ENCODE peak calls at places on chromosomes 1 and 21, in four cellular contexts. I, L, U and C are unnamed samples. For H3K9me3, the result is how much of the 10 kb centered on the place peaks cover.

GRCh38 chr1:16143566-16144324 is 12.1 kb downstream of the EPHA2 start:
- DNase-seq in I (peak), L (peak), U (no peak), C (no peak)

GRCh38 chr1:204513117-204513716 is 3.0 kb upstream of the MDM4 start:
- DNase-seq in I (no peak), L (no peak), U (no peak), C (no peak)

GRCh38 chr1:113931456-113931855 is 2.3 kb downstream of the HIPK1 start:
- DNase-seq in I (no peak), L (no peak), U (no peak), C (no peak)

GRCh38 chr1:210272666-210273065 is 40.1 kb downstream of the SERTAD4 start:
- DNase-seq in I (no peak), L (no peak), U (no peak), C (no peak)

GRCh38 chr1:229023651-229024295 is 247.1 kb upstream of the RAB4A start:
- DNase-seq in I (no peak), L (no peak), U (no peak), C (no peak)

GRCh38 chr1:19608232-19608631 is 35.9 kb upstream of the NBL1 start:
- DNase-seq in I (no peak), L (no peak), U (no peak), C (no peak)

GRCh38 chr1:9595156-9595967 is 6.7 kb downstream of the TMEM201 start:
- DNase-seq in I (no peak), L (no peak), U (no peak), C (no peak)

GRCh38 chr21:34671891-34672290 is 3.1 kb downstream of the CLIC6 start:
- DNase-seq in I (no peak), L (no peak), U (no peak), C (no peak)

GRCh38 chr1:184906771-184907170 is 67.5 kb downstream of the NIBAN1 start:
- DNase-seq in I (no peak), L (no peak), U (no peak), C (no peak)

GRCh38 chr1:28779751-28780150 is 32.2 kb upstream of the OPRD1 start:
- DNase-seq in I (no peak), L (no peak), U (no peak), C (no peak)

GRCh38 chr1:40450491-40451237 is 388 bp downstream of the ZFP69B start:
- DNase-seq in I (peak), L (no peak), U (no peak), C (peak)

GRCh38 chr1:11822091-11822490 is 16.1 kb downstream of the CLCN6 start:
- DNase-seq in I (no peak), L (no peak), U (no peak), C (no peak)

GRCh38 chr1:180923024-180923841 is 10.5 kb downstream of the KIAA1614 start:
- DNase-seq in I (no peak), L (peak), U (no peak), C (no peak)

GRCh38 chr1:210264521-210265380 is 32.2 kb downstream of the SERTAD4 start:
- DNase-seq in I (no peak), L (peak), U (no peak), C (no peak)

GRCh38 chr21:46569071-46569470 is 35.8 kb downstream of the S100B start:
- DNase-seq in I (no peak), L (no peak), U (no peak), C (no peak)

GRCh38 chr21:37373539-37373938 is 7.0 kb downstream of the DYRK1A start:
- DNase-seq in I (no peak), L (no peak), U (no peak), C (no peak)

GRCh38 chr1:115507256-115507589 is 134.5 kb upstream of the VANGL1 start:
- DNase-seq in I (no peak), L (peak), U (no peak), C (no peak)

GRCh38 chr1:173470608-173471007 is 6.5 kb upstream of the PRDX6 start:
- DNase-seq in I (no peak), L (no peak), U (no peak), C (no peak)
- H3K9me3 ChIP-seq in I (under half), L (under half), U (under half), C (under half)

GRCh38 chr1:3471356-3472087 is 17.1 kb downstream of the ARHGEF16 start:
- DNase-seq in I (no peak), L (peak), U (no peak), C (no peak)
- TF ChIP-seq CTCF in I (no peak), L (peak), U (no peak), C (no peak)

DNA sequence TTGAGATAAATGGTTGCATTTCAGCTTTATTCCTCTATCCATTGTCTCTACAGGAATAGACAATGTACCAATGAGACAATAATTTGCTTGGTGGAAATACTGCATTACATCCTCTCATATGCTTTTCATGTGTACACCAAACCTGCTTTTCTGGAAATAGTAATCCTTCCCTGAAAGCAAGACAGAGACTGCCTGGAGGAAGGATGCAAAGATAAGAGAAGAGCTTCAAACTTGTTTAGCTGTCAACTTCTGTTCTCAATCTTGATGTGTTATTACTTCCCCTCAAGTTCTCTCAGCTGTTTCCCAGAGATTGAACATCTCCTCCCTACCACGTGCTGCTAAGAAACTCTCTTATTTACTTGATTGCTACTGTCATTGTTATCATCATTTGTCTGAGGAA is 1125.4 kb upstream of the TMPRSS15 start:
- DNase-seq in I (no peak), L (no peak), U (no peak), C (no peak)
- H3K9me3 ChIP-seq in I (under half), L (under half), U (under half), C (under half)

GRCh38 chr1:231020139-231020601 is 19.9 kb downstream of the FAM89A start:
- DNase-seq in I (no peak), L (no peak), U (peak), C (no peak)
- TF ChIP-seq CTCF in I (no peak), L (peak), U (no peak), C (no peak)

GRCh38 chr1:236800002-236800620 is 5.0 kb downstream of the MTR start:
- DNase-seq in I (no peak), L (no peak), U (no peak), C (no peak)

GRCh38 chr1:236795757-236796719 is 946 bp downstream of the MTR start:
- DNase-seq in I (no peak), L (peak), U (no peak), C (no peak)

GRCh38 chr1:236799001-236799400 is 3.9 kb downstream of the MTR start:
- DNase-seq in I (no peak), L (no peak), U (no peak), C (no peak)

GRCh38 chr1:236795035-236795756 is at the start of gene MTR:
- DNase-seq in I (peak), L (peak), U (peak), C (peak)

GRCh38 chr1:236794585-236795034 is 482 bp upstream of the MTR start:
- DNase-seq in I (no peak), L (no peak), U (no peak), C (no peak)
- H3K9me3 ChIP-seq in I (under half), L (under half), U (under half), C (under half)

GRCh38 chr1:236837897-236838296 is 42.8 kb downstream of the MTR start:
- DNase-seq in I (no peak), L (no peak), U (no peak), C (no peak)
- TF ChIP-seq CTCF in I (no peak), L (no peak), U (no peak), C (no peak)